ENCODE peak calls at places on chromosomes 3 and 15, in seven cellular contexts. One of them, this sample, is unnamed.

GRCh38 chr15:58748787-58749531 is 548 bp downstream of the ADAM10 start:
- DNase-seq in iPS-NIHi11: peak
- DNase-seq in NB4: peak
- DNase-seq in T-helper 1 cell: peak
- DNase-seq in GM13976: peak
- DNase-seq in mesendoderm: peak
- DNase-seq in germinal center: peak
- DNase-seq in this sample: no peak

GRCh38 chr3:72791132-72791531 is 57.1 kb downstream of the SHQ1 start:
- DNase-seq in iPS-NIHi11: no peak
- DNase-seq in NB4: no peak
- DNase-seq in T-helper 1 cell: no peak
- DNase-seq in GM13976: no peak
- DNase-seq in mesendoderm: peak
- DNase-seq in germinal center: no peak
- DNase-seq in this sample: no peak

GRCh38 chr3:28125342-28125741 is 116.1 kb upstream of the CMC1 start:
- DNase-seq in iPS-NIHi11: no peak
- DNase-seq in NB4: no peak
- DNase-seq in T-helper 1 cell: no peak
- DNase-seq in GM13976: no peak
- DNase-seq in mesendoderm: no peak
- DNase-seq in germinal center: no peak
- DNase-seq in this sample: no peak

GRCh38 chr15:71921191-71921590 is 110.8 kb downstream of the NR2E3 start:
- DNase-seq in iPS-NIHi11: no peak
- DNase-seq in NB4: no peak
- DNase-seq in T-helper 1 cell: no peak
- DNase-seq in GM13976: no peak
- DNase-seq in mesendoderm: no peak
- DNase-seq in germinal center: no peak
- DNase-seq in this sample: no peak

GRCh38 chr3:113260980-113261920 is 49.9 kb downstream of the BOC start:
- DNase-seq in iPS-NIHi11: no peak
- DNase-seq in NB4: no peak
- DNase-seq in T-helper 1 cell: no peak
- DNase-seq in GM13976: no peak
- DNase-seq in mesendoderm: no peak
- DNase-seq in germinal center: no peak
- DNase-seq in this sample: no peak

GRCh38 chr3:4409415-4409814 is 57.7 kb downstream of the SUMF1 start:
- DNase-seq in iPS-NIHi11: no peak
- DNase-seq in NB4: no peak
- DNase-seq in T-helper 1 cell: peak
- DNase-seq in GM13976: peak
- DNase-seq in mesendoderm: no peak
- DNase-seq in germinal center: no peak
- DNase-seq in this sample: no peak

GRCh38 chr15:78906310-78906608 is 33.6 kb downstream of the MORF4L1 start:
- DNase-seq in iPS-NIHi11: no peak
- DNase-seq in NB4: no peak
- DNase-seq in T-helper 1 cell: no peak
- DNase-seq in GM13976: no peak
- DNase-seq in mesendoderm: no peak
- DNase-seq in germinal center: no peak
- DNase-seq in this sample: peak

GRCh38 chr15:90648137-90649070 is 68.7 kb upstream of the BLM start:
- DNase-seq in iPS-NIHi11: peak
- DNase-seq in NB4: peak
- DNase-seq in T-helper 1 cell: peak
- DNase-seq in GM13976: peak
- DNase-seq in mesendoderm: peak
- DNase-seq in germinal center: peak
- DNase-seq in this sample: no peak

GRCh38 chr3:85801955-85802354 is 843.2 kb downstream of the CADM2 start:
- DNase-seq in iPS-NIHi11: peak
- DNase-seq in NB4: peak
- DNase-seq in T-helper 1 cell: no peak
- DNase-seq in GM13976: no peak
- DNase-seq in mesendoderm: peak
- DNase-seq in germinal center: no peak
- DNase-seq in this sample: no peak

GRCh38 chr15:49898575-49899283 is 220.3 kb downstream of the ATP8B4 start:
- DNase-seq in iPS-NIHi11: no peak
- DNase-seq in NB4: no peak
- DNase-seq in T-helper 1 cell: peak
- DNase-seq in GM13976: peak
- DNase-seq in mesendoderm: peak
- DNase-seq in germinal center: no peak
- DNase-seq in this sample: no peak

GRCh38 chr3:50604628-50605588 is 6.7 kb downstream of the CISH start:
- DNase-seq in iPS-NIHi11: no peak
- DNase-seq in NB4: peak
- DNase-seq in T-helper 1 cell: no peak
- DNase-seq in GM13976: no peak
- DNase-seq in mesendoderm: no peak
- DNase-seq in germinal center: no peak
- DNase-seq in this sample: no peak

GRCh38 chr3:57949779-57950618 is 58.2 kb upstream of the FLNB start:
- DNase-seq in iPS-NIHi11: no peak
- DNase-seq in NB4: peak
- DNase-seq in T-helper 1 cell: no peak
- DNase-seq in GM13976: no peak
- DNase-seq in mesendoderm: no peak
- DNase-seq in germinal center: no peak
- DNase-seq in this sample: peak

GRCh38 chr3:105613120-105613519 is 246.4 kb downstream of the ALCAM start:
- DNase-seq in iPS-NIHi11: peak
- DNase-seq in NB4: no peak
- DNase-seq in T-helper 1 cell: no peak
- DNase-seq in GM13976: no peak
- DNase-seq in mesendoderm: peak
- DNase-seq in germinal center: no peak
- DNase-seq in this sample: no peak

GRCh38 chr3:112382543-112383160 is 49.7 kb downstream of the CD200 start:
- DNase-seq in iPS-NIHi11: no peak
- DNase-seq in NB4: no peak
- DNase-seq in T-helper 1 cell: no peak
- DNase-seq in GM13976: no peak
- DNase-seq in mesendoderm: no peak
- DNase-seq in germinal center: no peak
- DNase-seq in this sample: no peak

GRCh38 chr3:23645533-23646196 is 160.1 kb upstream of the UBE2E1 start:
- DNase-seq in iPS-NIHi11: no peak
- DNase-seq in NB4: no peak
- DNase-seq in T-helper 1 cell: no peak
- DNase-seq in GM13976: no peak
- DNase-seq in mesendoderm: no peak
- DNase-seq in germinal center: no peak
- DNase-seq in this sample: no peak

GRCh38 chr15:59532770-59533379 is 78.7 kb upstream of the GCNT3 start:
- DNase-seq in iPS-NIHi11: peak
- DNase-seq in NB4: peak
- DNase-seq in T-helper 1 cell: peak
- DNase-seq in GM13976: no peak
- DNase-seq in mesendoderm: peak
- DNase-seq in germinal center: peak
- DNase-seq in this sample: no peak

GRCh38 chr3:4979401-4980228 is at the start of gene BHLHE40:
- DNase-seq in iPS-NIHi11: peak
- DNase-seq in NB4: peak
- DNase-seq in T-helper 1 cell: no peak
- DNase-seq in GM13976: no peak
- DNase-seq in mesendoderm: no peak
- DNase-seq in germinal center: peak
- DNase-seq in this sample: no peak

GRCh38 chr3:181712505-181713299 is 977 bp downstream of the SOX2 start:
- DNase-seq in iPS-NIHi11: no peak
- DNase-seq in NB4: no peak
- DNase-seq in T-helper 1 cell: no peak
- DNase-seq in GM13976: no peak
- DNase-seq in mesendoderm: peak
- DNase-seq in germinal center: no peak
- DNase-seq in this sample: no peak

GRCh38 chr3:58484049-58484721 is 7.7 kb upstream of the KCTD6 start:
- DNase-seq in iPS-NIHi11: no peak
- DNase-seq in NB4: peak
- DNase-seq in T-helper 1 cell: no peak
- DNase-seq in GM13976: no peak
- DNase-seq in mesendoderm: no peak
- DNase-seq in germinal center: no peak
- DNase-seq in this sample: no peak

GRCh38 chr15:98734472-98735284 is 86.3 kb downstream of the IGF1R start:
- DNase-seq in iPS-NIHi11: no peak
- DNase-seq in NB4: peak
- DNase-seq in T-helper 1 cell: no peak
- DNase-seq in GM13976: no peak
- DNase-seq in mesendoderm: peak
- DNase-seq in germinal center: no peak
- DNase-seq in this sample: peak

GRCh38 chr3:141328286-141329166 is 39.8 kb upstream of the ZBTB38 start:
- DNase-seq in iPS-NIHi11: no peak
- DNase-seq in NB4: no peak
- DNase-seq in T-helper 1 cell: no peak
- DNase-seq in GM13976: peak
- DNase-seq in mesendoderm: no peak
- DNase-seq in germinal center: no peak
- DNase-seq in this sample: no peak

GRCh38 chr3:9088431-9089353 is 125.4 kb upstream of the RAD18 start:
- DNase-seq in iPS-NIHi11: no peak
- DNase-seq in NB4: no peak
- DNase-seq in T-helper 1 cell: no peak
- DNase-seq in GM13976: no peak
- DNase-seq in mesendoderm: no peak
- DNase-seq in germinal center: no peak
- DNase-seq in this sample: no peak

GRCh38 chr3:98557324-98558010 is 25.7 kb downstream of the GPR15 start:
- DNase-seq in iPS-NIHi11: no peak
- DNase-seq in NB4: no peak
- DNase-seq in T-helper 1 cell: peak
- DNase-seq in GM13976: no peak
- DNase-seq in mesendoderm: no peak
- DNase-seq in germinal center: no peak
- DNase-seq in this sample: no peak

GRCh38 chr3:51946796-51947195 is 4.6 kb downstream of the PARP3 start:
- DNase-seq in iPS-NIHi11: no peak
- DNase-seq in NB4: no peak
- DNase-seq in T-helper 1 cell: no peak
- DNase-seq in GM13976: no peak
- DNase-seq in mesendoderm: no peak
- DNase-seq in germinal center: no peak
- DNase-seq in this sample: no peak

GRCh38 chr3:133377396-133377795 is 22.5 kb upstream of the BFSP2 start:
- DNase-seq in iPS-NIHi11: peak
- DNase-seq in NB4: peak
- DNase-seq in T-helper 1 cell: no peak
- DNase-seq in GM13976: no peak
- DNase-seq in mesendoderm: peak
- DNase-seq in germinal center: no peak
- DNase-seq in this sample: no peak

GRCh38 chr3:172221550-172221949 is 182.2 kb downstream of the FNDC3B start:
- DNase-seq in iPS-NIHi11: no peak
- DNase-seq in NB4: no peak
- DNase-seq in T-helper 1 cell: no peak
- DNase-seq in GM13976: no peak
- DNase-seq in mesendoderm: no peak
- DNase-seq in germinal center: no peak
- DNase-seq in this sample: peak

GRCh38 chr3:194928831-194929594 is 243.3 kb downstream of the FAM43A start:
- DNase-seq in iPS-NIHi11: peak
- DNase-seq in NB4: peak
- DNase-seq in T-helper 1 cell: no peak
- DNase-seq in GM13976: no peak
- DNase-seq in mesendoderm: peak
- DNase-seq in germinal center: no peak
- DNase-seq in this sample: no peak

GRCh38 chr15:31235298-31236183 is 91.1 kb upstream of the KLF13 start:
- DNase-seq in iPS-NIHi11: no peak
- DNase-seq in NB4: no peak
- DNase-seq in T-helper 1 cell: no peak
- DNase-seq in GM13976: peak
- DNase-seq in mesendoderm: no peak
- DNase-seq in germinal center: no peak
- DNase-seq in this sample: no peak

GRCh38 chr3:50502225-50502583 is 1.2 kb downstream of the CACNA2D2 start:
- DNase-seq in iPS-NIHi11: no peak
- DNase-seq in NB4: no peak
- DNase-seq in T-helper 1 cell: no peak
- DNase-seq in GM13976: no peak
- DNase-seq in mesendoderm: no peak
- DNase-seq in germinal center: no peak
- DNase-seq in this sample: no peak

GRCh38 chr3:183967693-183968092 is 50.0 kb downstream of the ABCC5 start:
- DNase-seq in iPS-NIHi11: no peak
- DNase-seq in NB4: no peak
- DNase-seq in T-helper 1 cell: no peak
- DNase-seq in GM13976: no peak
- DNase-seq in mesendoderm: peak
- DNase-seq in germinal center: no peak
- DNase-seq in this sample: no peak

GRCh38 chr3:122874116-122874515 is 79.2 kb downstream of the SLC49A4 start:
- DNase-seq in iPS-NIHi11: no peak
- DNase-seq in NB4: no peak
- DNase-seq in T-helper 1 cell: no peak
- DNase-seq in GM13976: no peak
- DNase-seq in mesendoderm: no peak
- DNase-seq in germinal center: no peak
- DNase-seq in this sample: no peak

GRCh38 chr3:59818033-59818936 is 768.5 kb upstream of the CFAP20DC start:
- DNase-seq in iPS-NIHi11: peak
- DNase-seq in NB4: no peak
- DNase-seq in T-helper 1 cell: no peak
- DNase-seq in GM13976: no peak
- DNase-seq in mesendoderm: no peak
- DNase-seq in germinal center: no peak
- DNase-seq in this sample: peak

GRCh38 chr3:54905230-54905888 is 22.5 kb downstream of the LRTM1 start:
- DNase-seq in iPS-NIHi11: no peak
- DNase-seq in NB4: no peak
- DNase-seq in T-helper 1 cell: no peak
- DNase-seq in GM13976: no peak
- DNase-seq in mesendoderm: peak
- DNase-seq in germinal center: no peak
- DNase-seq in this sample: peak

GRCh38 chr3:106850429-106850828 is 526.8 kb upstream of the CCDC54 start:
- DNase-seq in iPS-NIHi11: no peak
- DNase-seq in NB4: no peak
- DNase-seq in T-helper 1 cell: no peak
- DNase-seq in GM13976: no peak
- DNase-seq in mesendoderm: no peak
- DNase-seq in germinal center: no peak
- DNase-seq in this sample: no peak

GRCh38 chr3:196080997-196081833 is 675 bp downstream of the TFRC start:
- DNase-seq in iPS-NIHi11: peak
- DNase-seq in NB4: peak
- DNase-seq in T-helper 1 cell: peak
- DNase-seq in GM13976: peak
- DNase-seq in mesendoderm: peak
- DNase-seq in germinal center: peak
- DNase-seq in this sample: no peak